ENCODE peak calls at places on chromosomes 5 and 9, in six cellular contexts. P is PC-9, C is fibroblast of lung, S is neural progenitor cell, J is mesendoderm, G is MM.1S. W is an unnamed sample. For H3K79me2, the result is how much of the 10 kb centered on the place peaks cover.

GRCh38 chr5:8683528-8683927 is 814.6 kb downstream of the MTRR start:
- DNase-seq in J (no peak), G (no peak), S (no peak), C (no peak), P (no peak), W (no peak)

GRCh38 chr9:116279230-116279629 is 125.6 kb downstream of the PAPPA start:
- DNase-seq in J (peak), S (peak), G (no peak), C (no peak), P (no peak), W (peak)

GRCh38 chr5:27353540-27353939 is 315.2 kb upstream of the CDH9 start:
- DNase-seq in J (no peak), S (no peak), G (no peak), P (no peak), C (no peak), W (no peak)

GRCh38 chr5:167245871-167246270 is 1045.6 kb upstream of the WWC1 start:
- DNase-seq in S (peak), P (no peak), G (no peak), C (no peak), J (peak), W (no peak)

GRCh38 chr9:17342696-17343095 is 207.9 kb downstream of the CNTLN start:
- DNase-seq in S (peak), C (no peak), J (peak), P (no peak), G (no peak), W (no peak)

GRCh38 chr5:68369436-68370125 is 154.0 kb downstream of the PIK3R1 start:
- DNase-seq in J (no peak), P (no peak), S (no peak), C (no peak), G (peak), W (no peak)

GRCh38 chr9:137164370-137165249 is 5.2 kb downstream of the LRRC26 start:
- DNase-seq in P (no peak), J (no peak), C (no peak), S (no peak), G (no peak), W (no peak)

GRCh38 chr9:32430720-32431119 is 46.3 kb downstream of the ACO1 start:
- DNase-seq in J (no peak), P (no peak), G (no peak), C (peak), S (no peak), W (peak)

GRCh38 chr9:1994180-1994579 is 21.0 kb upstream of the SMARCA2 start:
- DNase-seq in P (no peak), G (no peak), C (no peak), J (peak), S (no peak), W (peak)

GRCh38 chr9:4812872-4813271 is 20.1 kb downstream of the RCL1 start:
- DNase-seq in G (no peak), S (no peak), P (no peak), J (no peak), C (no peak), W (no peak)
- H3K79me2 ChIP-seq in G (half or more), S (half or more), P (half or more), J (under half), C (under half), W (under half)

GRCh38 chr5:67033893-67034605 is 162.6 kb downstream of the CD180 start:
- DNase-seq in G (no peak), P (no peak), C (peak), S (no peak), J (no peak), W (peak)
- H3K79me2 ChIP-seq in G (under half), P (half or more), C (under half), S (under half), J (under half), W (under half)

GRCh38 chr9:136083558-136084190 is 11.4 kb downstream of the NACC2 start:
- DNase-seq in C (no peak), S (peak), P (no peak), G (no peak), J (no peak), W (no peak)
- H3K79me2 ChIP-seq in C (half or more), S (under half), P (under half), G (under half), J (under half), W (under half)

GRCh38 chr5:170757669-170758068 is 25.9 kb upstream of the GABRP start:
- DNase-seq in S (no peak), G (no peak), J (no peak), P (no peak), C (no peak), W (peak)

GRCh38 chr5:170753311-170753710 is 30.2 kb upstream of the GABRP start:
- DNase-seq in J (no peak), C (no peak), S (no peak), P (no peak), G (no peak), W (no peak)

GRCh38 chr5:170758481-170758880 is 25.0 kb upstream of the GABRP start:
- DNase-seq in J (no peak), S (no peak), G (no peak), P (no peak), C (no peak), W (no peak)

GRCh38 chr5:170757182-170757601 is 26.3 kb upstream of the GABRP start:
- DNase-seq in C (no peak), J (peak), P (peak), S (no peak), G (no peak), W (peak)

GRCh38 chr5:170755679-170756456 is 27.7 kb upstream of the GABRP start:
- DNase-seq in G (no peak), S (no peak), J (no peak), C (no peak), P (no peak), W (no peak)
- H3K79me2 ChIP-seq in G (under half), S (under half), J (under half), C (under half), P (under half), W (under half)

GRCh38 chr9:134736791-134737489 is 95.3 kb downstream of the COL5A1 start:
- DNase-seq in C (no peak), S (no peak), P (no peak), J (no peak), G (no peak), W (no peak)
- H3K79me2 ChIP-seq in C (under half), S (under half), P (under half), J (under half), G (under half), W (under half)

GRCh38 chr9:113921366-113921765 is 45.3 kb downstream of the ZNF618 start:
- DNase-seq in J (no peak), C (no peak), G (no peak), P (no peak), S (no peak), W (no peak)
- H3K79me2 ChIP-seq in J (under half), C (under half), G (under half), P (under half), S (half or more), W (under half)